ENCODE peak calls at places on chromosome 5, in five cellular contexts. K, H, G, W and S are unnamed samples.

GRCh38 chr5:113293613-113294340 is 141.0 kb downstream of the TSSK1B start:
- DNase-seq in W (no peak), G (no peak), K (peak), H (no peak), S (no peak)

GRCh38 chr5:57298295-57298984 is 124.6 kb downstream of the GPBP1 start:
- DNase-seq in W (peak), K (peak), G (peak), H (peak), S (peak)

GRCh38 chr5:140401362-140402257 is at the start of gene ANKHD1:
- DNase-seq in K (peak), G (peak), W (peak), H (peak), S (peak)

GRCh38 chr5:153573326-153574033 is 83.0 kb downstream of the GRIA1 start:
- DNase-seq in K (no peak), H (peak), W (no peak), G (no peak), S (no peak)

GRCh38 chr5:17081142-17081541 is 136.3 kb upstream of the BASP1 start:
- DNase-seq in G (no peak), K (no peak), H (no peak), W (no peak), S (no peak)

GRCh38 chr5:133430095-133430494 is 182.2 kb downstream of the FSTL4 start:
- DNase-seq in G (no peak), K (no peak), H (no peak), W (no peak), S (no peak)

GRCh38 chr5:131532016-131532640 is 102.9 kb downstream of the RAPGEF6 start:
- DNase-seq in G (no peak), K (peak), H (no peak), W (no peak), S (no peak)

GRCh38 chr5:174777545-174777944 is 53.2 kb downstream of the MSX2 start:
- DNase-seq in H (no peak), G (no peak), W (no peak), K (no peak), S (no peak)

GRCh38 chr5:89128097-89128496 is 245.1 kb upstream of the MEF2C start:
- DNase-seq in G (no peak), K (no peak), H (no peak), W (no peak), S (no peak)

GRCh38 chr5:53019320-53019719 is 30.2 kb downstream of the ITGA2 start:
- DNase-seq in H (peak), W (no peak), K (no peak), G (peak), S (no peak)

GRCh38 chr5:126300293-126300692 is 122.9 kb upstream of the GRAMD2B start:
- DNase-seq in K (no peak), G (no peak), H (no peak), W (no peak), S (no peak)

GRCh38 chr5:56699588-56699987 is 115.8 kb upstream of the MAP3K1 start:
- DNase-seq in W (no peak), G (no peak), K (no peak), H (no peak), S (no peak)

GRCh38 chr5:160271396-160271795 is 41.0 kb downstream of the CCNJL start:
- DNase-seq in H (no peak), W (no peak), K (no peak), G (no peak), S (no peak)

GRCh38 chr5:171342362-171343111 is 33.5 kb downstream of the TLX3 start:
- DNase-seq in G (no peak), K (peak), H (peak), W (peak), S (no peak)

GRCh38 chr5:96716007-96716406 is 53.8 kb downstream of the CAST start:
- DNase-seq in W (no peak), G (no peak), H (no peak), K (no peak), S (no peak)

GRCh38 chr5:36573441-36573840 is 33.0 kb upstream of the SLC1A3 start:
- DNase-seq in H (peak), G (no peak), K (no peak), W (no peak), S (no peak)

GRCh38 chr5:41637869-41638268 is 127.5 kb upstream of the PLCXD3 start:
- DNase-seq in G (no peak), K (no peak), H (no peak), W (no peak), S (no peak)

GRCh38 chr5:95866431-95867063 is 44.0 kb upstream of the GLRX start:
- DNase-seq in K (no peak), H (no peak), G (no peak), W (no peak), S (no peak)

GRCh38 chr5:139293504-139294371 is at the start of gene MATR3:
- DNase-seq in K (peak), H (peak), G (peak), W (peak), S (peak)

GRCh38 chr5:96566775-96567174 is 95.4 kb upstream of the CAST start:
- DNase-seq in W (no peak), K (no peak), G (no peak), H (no peak), S (no peak)

GRCh38 chr5:26894719-26895263 is 143.6 kb downstream of the CDH9 start:
- DNase-seq in W (no peak), K (no peak), G (no peak), H (peak), S (no peak)

GRCh38 chr5:137310051-137310730 is 188.9 kb downstream of the SPOCK1 start:
- DNase-seq in W (no peak), K (no peak), H (peak), G (no peak), S (no peak)

GRCh38 chr5:95130951-95131350 is 153.9 kb downstream of the MCTP1 start:
- DNase-seq in W (no peak), K (no peak), H (peak), G (no peak), S (no peak)

GRCh38 chr5:170511550-170511949 is 7.7 kb downstream of the KCNIP1 start:
- DNase-seq in W (no peak), G (no peak), H (no peak), K (no peak), S (no peak)

GRCh38 chr5:72035831-72036230 is 71.4 kb upstream of the MAP1B start:
- DNase-seq in H (no peak), W (no peak), K (peak), G (no peak), S (no peak)

GRCh38 chr5:94693043-94693822 is 74.8 kb downstream of the SLF1 start:
- DNase-seq in G (no peak), W (no peak), H (peak), K (peak), S (no peak)

GRCh38 chr5:83011990-83012389 is 65.2 kb downstream of the TMEM167A start:
- DNase-seq in W (no peak), H (no peak), G (no peak), K (no peak), S (no peak)

GRCh38 chr5:20555034-20555433 is 567.0 kb upstream of the CDH18 start:
- DNase-seq in H (no peak), G (no peak), W (no peak), K (no peak), S (no peak)

GRCh38 chr5:137342764-137343163 is 156.4 kb downstream of the SPOCK1 start:
- DNase-seq in W (no peak), K (no peak), G (no peak), H (peak), S (no peak)

GRCh38 chr5:112412370-112412769 is 6.7 kb downstream of the EPB41L4A start:
- DNase-seq in W (no peak), H (no peak), K (no peak), G (no peak), S (no peak)

GRCh38 chr5:83417884-83418283 is 53.7 kb upstream of the VCAN start:
- DNase-seq in K (no peak), G (no peak), H (no peak), W (no peak), S (no peak)

GRCh38 chr5:72842816-72843215 is 26.4 kb downstream of the TNPO1 start:
- DNase-seq in W (no peak), H (no peak), G (no peak), K (no peak), S (no peak)

GRCh38 chr5:86500947-86501346 is 116.8 kb upstream of the COX7C start:
- DNase-seq in W (no peak), K (no peak), H (no peak), G (no peak), S (no peak)

GRCh38 chr5:9156282-9156681 is 389.6 kb downstream of the SEMA5A start:
- DNase-seq in K (peak), G (no peak), W (no peak), H (peak), S (peak)

GRCh38 chr5:132501961-132502931 is 11.7 kb upstream of the IRF1 start:
- DNase-seq in K (no peak), W (no peak), G (no peak), H (no peak), S (no peak)

GRCh38 chr5:156640751-156641241 is 209.3 kb upstream of the PPP1R2B start:
- DNase-seq in K (no peak), W (no peak), G (no peak), H (no peak), S (no peak)

GRCh38 chr5:59180515-59180914 is 597.6 kb downstream of the RAB3C start:
- DNase-seq in G (no peak), H (no peak), K (no peak), W (no peak), S (no peak)

GRCh38 chr5:150651924-150652688 is 8.9 kb upstream of the MYOZ3 start:
- DNase-seq in G (no peak), K (no peak), W (no peak), H (no peak), S (no peak)

GRCh38 chr5:178312900-178313299 is 80.3 kb upstream of the PHYKPL start:
- DNase-seq in K (no peak), W (no peak), G (no peak), H (no peak), S (no peak)

GRCh38 chr5:131186561-131187256 is 16.0 kb downstream of the LYRM7 start:
- DNase-seq in W (no peak), K (no peak), G (no peak), H (no peak), S (no peak)